ENCODE peak calls at places on chromosomes 12 and 14, in six cellular contexts. X is DND-41, U is uterus, C is suprapubic skin, B is GM12865, K is H1. L is an unnamed sample.

GRCh38 chr14:21070610-21071224 is 613 bp downstream of the ARHGEF40 start:
- DNase-seq in K (peak), U (peak), C (peak), X (no peak), B (no peak), L (peak)

GRCh38 chr14:97010491-97011160 is 213.4 kb downstream of the VRK1 start:
- DNase-seq in C (no peak), U (no peak), B (peak), X (no peak), K (peak), L (no peak)

GRCh38 chr14:54901380-54902142 is 1.1 kb downstream of the GCH1 start:
- DNase-seq in K (no peak), C (no peak), X (peak), U (no peak), B (peak), L (peak)

GRCh38 chr14:96268426-96269358 is 12.7 kb downstream of the BDKRB1 start:
- DNase-seq in U (peak), K (peak), B (no peak), X (no peak), C (peak), L (peak)

GRCh38 chr12:52975204-52975603 is 26.3 kb downstream of the KRT18 start:
- DNase-seq in U (no peak), B (no peak), X (no peak), C (no peak), K (no peak), L (no peak)

GRCh38 chr14:95303552-95303951 is 16.2 kb downstream of the CLMN start:
- DNase-seq in C (no peak), B (no peak), K (no peak), U (no peak), X (no peak), L (no peak)

GRCh38 chr12:94263011-94263786 is 114.8 kb downstream of the PLXNC1 start:
- DNase-seq in X (peak), C (peak), U (no peak), B (peak), K (no peak), L (no peak)

GRCh38 chr12:124881123-124881522 is 17.5 kb upstream of the SCARB1 start:
- DNase-seq in B (no peak), K (no peak), C (no peak), U (no peak), X (no peak), L (no peak)

GRCh38 chr12:79300199-79300568 is 390.6 kb downstream of the PAWR start:
- DNase-seq in K (no peak), C (no peak), B (no peak), X (no peak), U (no peak), L (peak)

GRCh38 chr12:107441906-107442305 is 243.7 kb upstream of the PWP1 start:
- DNase-seq in K (no peak), C (no peak), X (no peak), U (no peak), B (peak), L (peak)

GRCh38 chr14:32808574-32809098 is 130.0 kb upstream of the NPAS3 start:
- DNase-seq in C (no peak), K (no peak), U (no peak), B (no peak), X (no peak), L (no peak)

GRCh38 chr12:96907681-96908163 is 665 bp downstream of the NEDD1 start:
- DNase-seq in X (peak), C (no peak), B (peak), K (peak), U (no peak), L (peak)

GRCh38 chr14:36503771-36504741 is 16.0 kb downstream of the NKX2-1 start:
- DNase-seq in B (no peak), C (no peak), U (no peak), X (no peak), K (peak), L (no peak)

GRCh38 chr12:124498178-124498869 is 69.1 kb downstream of the NCOR2 start:
- DNase-seq in B (no peak), X (no peak), K (no peak), C (no peak), U (no peak), L (no peak)

GRCh38 chr14:84527706-84528105 is 1002.2 kb upstream of the FLRT2 start:
- DNase-seq in X (no peak), U (no peak), B (no peak), C (no peak), K (no peak), L (no peak)

GRCh38 chr14:69675877-69676416 is 64.6 kb downstream of the SUSD6 start:
- DNase-seq in U (no peak), B (peak), C (no peak), K (no peak), X (no peak), L (no peak)

GRCh38 chr12:52975820-52976573 is 27.1 kb downstream of the KRT18 start:
- DNase-seq in B (no peak), C (no peak), X (no peak), K (no peak), U (no peak), L (peak)

GRCh38 chr12:25725874-25726273 is 172.8 kb upstream of the LMNTD1 start:
- DNase-seq in X (no peak), B (no peak), U (no peak), C (no peak), K (no peak), L (peak)

GRCh38 chr14:24411468-24412454 is 13.0 kb downstream of the NYNRIN start:
- DNase-seq in X (peak), C (no peak), B (peak), K (peak), U (no peak), L (peak)

GRCh38 chr14:26204362-26204953 is 393.4 kb downstream of the NOVA1 start:
- DNase-seq in K (no peak), C (no peak), U (no peak), B (no peak), X (no peak), L (no peak)

GRCh38 chr12:89951694-89952060 is 243.0 kb upstream of the ATP2B1 start:
- DNase-seq in U (no peak), K (no peak), B (no peak), X (no peak), C (no peak), L (peak)

GRCh38 chr14:79890527-79890926 is 320.8 kb downstream of the DIO2 start:
- DNase-seq in K (no peak), B (no peak), X (no peak), U (no peak), C (no peak), L (no peak)
- H3K4me3 ChIP-seq in K (no peak), B (no peak), X (no peak), U (no peak), C (no peak), L (no peak)

DNA sequence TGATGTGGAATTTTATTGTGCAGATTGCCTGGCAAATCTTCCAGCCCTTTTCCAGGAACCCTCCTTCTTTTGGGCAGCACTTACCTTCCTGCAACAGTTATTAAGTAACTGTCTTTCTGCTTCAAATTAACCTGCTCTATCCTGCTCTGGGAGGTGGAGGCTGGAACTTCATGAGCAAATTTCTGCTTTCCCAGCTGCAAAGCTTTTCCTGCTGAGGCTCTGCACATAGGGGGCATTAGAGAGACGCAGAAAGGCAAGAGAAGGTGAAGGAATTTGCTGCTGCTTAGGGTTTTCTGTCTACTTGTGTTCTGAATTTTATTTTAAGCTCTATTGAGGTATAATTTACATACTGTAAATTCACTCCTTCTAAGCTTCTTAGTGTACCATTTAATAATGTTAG is 259.2 kb downstream of the PCNX1 start:
- DNase-seq in X (no peak), K (no peak), C (no peak), B (peak), U (no peak), L (peak)
- TF ChIP-seq CTCF in X (peak), K (no peak), C (peak), B (peak), U (no peak), L (peak)

GRCh38 chr14:92654206-92654901 is 94.1 kb downstream of the LGMN start:
- DNase-seq in C (no peak), X (no peak), B (no peak), K (no peak), U (no peak), L (no peak)

GRCh38 chr14:92651106-92651792 is 97.2 kb downstream of the LGMN start:
- DNase-seq in K (no peak), U (no peak), C (no peak), X (peak), B (peak), L (no peak)

GRCh38 chr14:92651793-92652382 is 96.5 kb downstream of the LGMN start:
- DNase-seq in X (no peak), U (no peak), K (no peak), B (peak), C (no peak), L (no peak)

GRCh38 chr14:92652413-92653151 is 95.8 kb downstream of the LGMN start:
- DNase-seq in X (no peak), K (no peak), U (no peak), B (peak), C (no peak), L (no peak)

DNA sequence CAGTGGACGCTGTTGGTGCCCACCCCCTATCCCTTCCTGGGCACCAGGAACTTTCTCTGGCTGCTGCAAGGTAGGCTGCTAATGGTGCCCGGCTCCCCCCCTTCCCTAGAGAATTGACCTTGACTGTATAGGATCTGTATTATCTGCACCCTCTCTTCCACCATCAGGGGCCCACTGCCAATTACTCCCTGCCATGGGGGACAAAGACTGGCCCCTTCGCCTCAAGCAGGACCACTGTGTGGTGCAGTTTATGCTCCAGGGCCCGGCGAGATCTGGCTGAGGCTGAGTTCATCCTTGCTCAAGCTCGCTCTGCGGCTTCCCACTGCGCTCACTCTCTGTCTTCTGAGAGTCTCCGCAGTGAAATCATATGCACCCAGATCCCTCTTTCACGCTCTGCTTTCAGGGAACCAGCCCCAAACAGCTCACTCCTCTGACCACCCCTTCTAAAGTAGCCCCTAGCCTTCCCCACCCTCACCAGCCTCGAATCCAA is 95.2 kb downstream of the LGMN start:
- DNase-seq in U (no peak), K (no peak), X (no peak), B (peak), C (no peak), L (no peak)
- H3K4me3 ChIP-seq in U (peak), K (no peak), X (no peak), B (peak), C (peak), L (no peak)

GRCh38 chr12:47818007-47818376 is 1.7 kb downstream of the HDAC7 start:
- DNase-seq in C (no peak), U (no peak), K (no peak), X (no peak), B (no peak), L (no peak)
- TF ChIP-seq CTCF in C (no peak), U (no peak), K (no peak), X (no peak), B (no peak), L (peak)

DNA sequence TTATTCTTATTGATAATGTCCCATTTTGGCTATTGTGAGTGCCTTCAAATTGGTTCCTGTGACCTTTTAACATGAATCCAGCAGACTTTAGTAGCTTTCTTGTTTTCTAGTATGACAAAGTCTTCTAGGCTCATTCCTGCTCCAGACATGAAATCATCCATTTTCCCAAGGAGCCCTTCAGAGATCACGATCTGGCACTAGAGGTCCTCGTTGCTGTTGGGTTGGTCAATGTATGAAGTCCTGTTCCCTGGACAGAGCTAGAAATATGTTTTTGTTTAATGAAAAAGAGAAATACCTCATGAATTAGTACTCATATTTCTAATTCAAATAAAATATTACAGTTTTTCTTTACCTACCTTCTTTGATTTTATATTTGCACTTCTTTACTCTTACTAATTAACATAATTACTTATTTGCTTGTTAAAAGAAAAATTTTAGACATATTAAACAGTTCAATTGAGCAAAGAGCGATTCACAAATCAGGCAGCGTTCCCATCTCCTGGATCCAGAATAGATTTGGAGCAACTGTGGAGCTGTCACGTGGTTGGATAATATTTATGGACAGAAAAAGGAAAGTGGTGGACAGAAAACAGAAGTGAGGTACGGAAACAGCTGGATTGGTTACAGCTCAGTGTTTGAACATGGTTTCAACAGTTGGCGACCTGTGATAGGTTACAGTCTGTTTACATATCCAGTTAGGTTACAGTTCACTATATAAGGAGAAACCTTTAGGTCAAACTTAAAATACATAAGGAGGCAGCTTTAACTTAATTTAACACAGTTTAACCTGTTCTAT is 19.8 kb upstream of the FAM234B start:
- DNase-seq in C (no peak), K (peak), X (no peak), U (peak), B (no peak), L (peak)
- H3K4me3 ChIP-seq in C (no peak), K (no peak), X (no peak), U (no peak), B (no peak), L (no peak)

DNA sequence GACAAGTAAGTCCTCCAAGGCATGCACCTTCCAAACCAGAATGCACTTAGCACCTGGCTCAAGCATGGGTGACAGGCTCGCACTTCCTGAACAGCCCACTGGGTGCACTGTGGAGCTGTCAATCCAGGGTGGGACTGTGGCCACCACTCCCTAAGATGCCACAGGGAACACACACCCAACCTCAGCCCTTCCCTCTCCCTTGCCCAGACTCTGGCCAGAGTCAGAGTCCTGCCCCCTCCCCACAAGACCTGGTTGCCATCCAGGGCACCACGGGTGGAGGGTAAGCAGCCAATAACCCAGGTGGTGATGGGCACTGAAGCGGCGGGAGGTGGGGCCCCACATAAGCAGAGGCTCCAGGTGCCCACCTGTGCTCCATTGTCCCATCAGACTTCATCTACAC is 160.6 kb downstream of the MYRFL start:
- DNase-seq in B (peak), K (peak), X (peak), U (no peak), C (no peak), L (peak)
- TF ChIP-seq CTCF in B (peak), K (peak), X (peak), U (no peak), C (peak), L (peak)